ENCODE peak calls at places on chromosomes 13 and 19, in five cellular contexts. U is activated B cell treated with CpG ODN at 0.5 μM for 24 hours; T is CD4-positive, alpha-beta T cell; W is heart left ventricle; Q is retinal pigment epithelial cell. O is an unnamed sample.
A peak's percentile ranks its signal among the peaks of the same experiment; 100 is the strongest.

GRCh38 chr19:42229855-42230331 is 9.8 kb downstream of the ZNF526 start:
- DNase-seq in U (no peak), Q (no peak), W (no peak), T (no peak), O (peak; percentile 92)

GRCh38 chr13:25872871-25873607 is 178.8 kb downstream of the SHISA2 start:
- DNase-seq in W (no peak), U (no peak), Q (no peak), T (no peak), O (no peak)

GRCh38 chr13:98751397-98752110 is 918 bp downstream of the SLC15A1 start:
- DNase-seq in Q (no peak), W (no peak), T (no peak), U (no peak), O (no peak)

GRCh38 chr13:65966991-65967451 is 1263.1 kb downstream of the PCDH9 start:
- DNase-seq in U (no peak), T (no peak), Q (no peak), W (no peak), O (no peak)

GRCh38 chr19:18173572-18174294 is at the start of gene IFI30:
- DNase-seq in U (peak; percentile 85), T (no peak), W (peak; percentile 74), Q (no peak), O (peak; percentile 94)

GRCh38 chr19:51296331-51297093 is 14.9 kb upstream of the IGLON5 start:
- DNase-seq in Q (no peak), W (no peak), U (no peak), T (no peak), O (no peak)

GRCh38 chr13:113918580-113918979 is 54.7 kb upstream of the GAS6 start:
- DNase-seq in W (no peak), T (no peak), Q (no peak), U (no peak), O (no peak)

GRCh38 chr19:44757057-44757734 is 8.7 kb downstream of the BCL3 start:
- DNase-seq in T (no peak), U (no peak), W (peak; percentile 88), Q (no peak), O (peak; percentile 93)

GRCh38 chr13:112117258-112117954 is 50.5 kb downstream of the SOX1 start:
- DNase-seq in U (no peak), Q (no peak), W (no peak), T (no peak), O (no peak)

GRCh38 chr19:52270266-52270885 is 989 bp downstream of the ZNF766 start:
- DNase-seq in W (peak; percentile 30), Q (no peak), U (no peak), T (no peak), O (no peak)

GRCh38 chr19:54207908-54208783 is 7.5 kb downstream of the RPS9 start:
- DNase-seq in U (no peak), W (peak; percentile 69), T (peak; percentile 36), Q (no peak), O (no peak)

GRCh38 chr13:20191902-20192469 is 752 bp downstream of the GJB2 start:
- DNase-seq in U (no peak), Q (no peak), T (no peak), W (no peak), O (no peak)

GRCh38 chr13:41670873-41671443 is 213.6 kb downstream of the RGCC start:
- DNase-seq in T (no peak), W (no peak), U (no peak), Q (no peak), O (no peak)

GRCh38 chr13:36718686-36719085 is 44.9 kb downstream of the SERTM1 start:
- DNase-seq in T (no peak), W (no peak), Q (no peak), U (no peak), O (no peak)

GRCh38 chr19:7524992-7525739 is 2.7 kb downstream of the MCOLN1 start:
- DNase-seq in U (no peak), Q (no peak), W (no peak), T (no peak), O (no peak)

GRCh38 chr13:27054760-27055159 is 116.9 kb downstream of the USP12 start:
- DNase-seq in W (no peak), Q (no peak), T (no peak), U (no peak), O (no peak)

GRCh38 chr13:34207872-34208271 is 389.9 kb downstream of the RFC3 start:
- DNase-seq in T (no peak), Q (no peak), W (no peak), U (no peak), O (no peak)

GRCh38 chr19:6103217-6103644 is 7.1 kb downstream of the RFX2 start:
- DNase-seq in T (no peak), Q (peak; percentile 73), W (peak; percentile 89), U (no peak), O (no peak)

GRCh38 chr13:112554214-112554850 is 33.6 kb downstream of the TUBGCP3 start:
- DNase-seq in T (no peak), Q (no peak), W (no peak), U (no peak), O (no peak)

GRCh38 chr19:39531834-39532232 is 819 bp downstream of the EID2B start:
- DNase-seq in T (no peak), Q (no peak), W (no peak), U (no peak), O (no peak)

GRCh38 chr19:39532233-39533002 is at the start of gene EID2B:
- DNase-seq in Q (peak; percentile 77), T (peak; percentile 92), U (peak; percentile 88), W (peak; percentile 97), O (peak; percentile 85)

GRCh38 chr19:39533791-39534190 is 1.1 kb upstream of the EID2B start:
- DNase-seq in U (no peak), Q (no peak), T (no peak), W (no peak), O (no peak)

GRCh38 chr19:39533003-39533512 is 406 bp upstream of the EID2B start:
- DNase-seq in Q (no peak), U (no peak), W (no peak), T (no peak), O (no peak)
- TF ChIP-seq CTCF in Q (no peak), U (no peak), W (no peak), T (peak; percentile 48), O (no peak)

GRCh38 chr19:19474950-19475781 is 40.2 kb downstream of the TSSK6 start:
- DNase-seq in T (no peak), Q (no peak), W (no peak), U (no peak), O (no peak)

GRCh38 chr19:19471682-19472081 is 43.7 kb downstream of the TSSK6 start:
- DNase-seq in T (no peak), W (no peak), U (no peak), Q (no peak), O (no peak)

GRCh38 chr19:19480688-19481087 is 34.7 kb downstream of the TSSK6 start:
- DNase-seq in W (no peak), Q (no peak), U (no peak), T (no peak), O (no peak)

GRCh38 chr19:19477705-19478383 is 37.5 kb downstream of the TSSK6 start:
- DNase-seq in Q (no peak), U (no peak), T (no peak), W (no peak), O (no peak)

GRCh38 chr19:19475845-19476828 is 39.2 kb downstream of the TSSK6 start:
- DNase-seq in U (no peak), Q (no peak), T (no peak), W (no peak), O (no peak)
- TF ChIP-seq CTCF in U (no peak), Q (peak; percentile 64), T (no peak), W (no peak), O (peak; percentile 14)

GRCh38 chr13:95137096-95137495 is 164.2 kb downstream of the ABCC4 start:
- DNase-seq in Q (no peak), W (no peak), U (no peak), T (no peak), O (no peak)
- TF ChIP-seq CTCF in Q (no peak), W (no peak), U (no peak), T (no peak), O (no peak)

DNA sequence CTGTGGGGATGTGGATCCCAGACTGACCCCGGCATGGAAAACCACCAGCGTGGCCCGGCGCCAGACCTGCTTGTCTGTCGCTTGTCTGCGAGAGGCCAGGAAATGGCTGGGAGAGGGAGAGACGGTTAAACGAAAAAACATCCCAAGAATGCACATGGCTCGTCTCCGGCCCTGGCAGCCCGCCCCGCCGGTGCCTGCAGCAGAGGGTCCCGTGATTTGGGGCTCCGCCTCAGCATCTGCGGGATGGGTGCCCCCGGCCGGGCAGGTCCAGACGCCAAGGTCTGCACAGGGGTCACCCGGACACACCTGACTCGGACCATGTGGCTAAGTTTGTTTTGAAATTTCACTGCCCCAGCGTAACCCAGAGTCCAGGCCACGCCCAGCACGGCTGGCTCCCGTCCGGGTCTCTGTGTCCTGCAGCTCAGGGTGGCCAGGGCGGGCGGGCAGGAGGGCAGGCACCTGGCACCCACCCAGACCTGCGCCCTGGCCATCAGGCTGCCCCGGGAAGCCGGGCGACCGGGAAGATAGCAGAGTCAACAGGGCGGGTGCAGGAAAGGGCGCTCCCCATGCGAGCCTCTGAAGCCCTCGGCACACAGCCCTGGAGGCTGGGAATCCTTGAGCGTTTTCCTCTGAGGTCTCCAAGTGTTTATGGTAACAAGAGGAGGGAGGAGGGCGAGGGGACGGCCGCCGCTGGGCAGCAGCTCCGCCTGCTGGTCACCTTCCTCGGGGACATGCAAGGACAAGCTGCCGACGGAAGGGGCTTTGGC is 103.2 kb downstream of the GADD45B start:
- DNase-seq in T (peak; percentile 29), W (peak; percentile 91), U (peak; percentile 45), Q (peak; percentile 82), O (peak; percentile 81)
- TF ChIP-seq CTCF in T (peak; percentile 70), W (peak; percentile 97), U (no peak), Q (peak; percentile 95), O (peak; percentile 66)

DNA sequence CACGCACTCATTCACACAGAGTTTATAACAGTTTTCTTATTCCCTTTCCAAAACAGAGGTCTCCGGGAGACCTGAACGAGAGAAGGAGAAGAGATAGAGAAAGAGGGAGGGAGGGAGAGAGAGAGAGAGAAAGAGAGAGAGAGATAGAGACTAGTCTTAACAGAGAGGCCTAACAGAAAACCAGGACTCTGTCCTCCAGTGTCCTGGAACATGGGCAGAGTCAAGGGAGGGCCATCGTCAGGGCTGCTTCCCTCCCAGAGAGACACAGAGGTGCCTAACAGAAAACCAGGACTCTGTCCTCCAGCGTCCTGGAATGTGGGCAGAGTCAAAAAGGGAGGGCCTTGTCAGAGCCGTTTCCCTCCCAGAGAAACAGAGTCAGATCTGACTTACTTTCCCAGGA is 78.7 kb downstream of the WTIP start:
- DNase-seq in W (no peak), T (no peak), Q (no peak), U (no peak), O (no peak)
- TF ChIP-seq CTCF in W (no peak), T (no peak), Q (no peak), U (no peak), O (no peak)

GRCh38 chr19:32337176-32337808 is 8.1 kb upstream of the ZNF507 start:
- DNase-seq in T (no peak), W (no peak), U (no peak), Q (peak; percentile 78), O (no peak)

GRCh38 chr19:32339988-32340874 is 5.2 kb upstream of the ZNF507 start:
- DNase-seq in W (peak; percentile 80), T (peak; percentile 23), U (peak; percentile 23), Q (no peak), O (peak; percentile 52)

GRCh38 chr19:32333227-32333626 is 12.2 kb upstream of the ZNF507 start:
- DNase-seq in W (no peak), Q (no peak), U (no peak), T (no peak), O (no peak)

GRCh38 chr19:32336259-32337111 is 8.9 kb upstream of the ZNF507 start:
- DNase-seq in Q (peak; percentile 54), U (no peak), W (no peak), T (no peak), O (no peak)
- TF ChIP-seq CTCF in Q (no peak), U (no peak), W (no peak), T (no peak), O (peak; percentile 30)